ENCODE peak calls at places on chromosomes 11 and 22, in seven cellular contexts. H, O, X, P, W, R and D are unnamed samples.

GRCh38 chr11:35357893-35358292 is 61.5 kb downstream of the SLC1A2 start:
- DNase-seq in H (no peak), O (no peak), X (no peak), P (no peak), W (no peak), R (no peak), D (no peak)

GRCh38 chr11:69920500-69921428 is 101.5 kb upstream of the FGF3 start:
- DNase-seq in H (no peak), O (peak), X (no peak), P (no peak), W (no peak), R (no peak), D (no peak)

GRCh38 chr11:115503083-115503885 is 931 bp downstream of the CADM1 start:
- DNase-seq in H (peak), O (peak), X (no peak), P (peak), W (peak), R (peak), D (peak)

GRCh38 chr22:43925433-43926348 is 2.1 kb downstream of the PNPLA3 start:
- DNase-seq in H (no peak), O (no peak), X (no peak), P (no peak), W (no peak), R (no peak), D (no peak)

GRCh38 chr11:134727204-134727603 is 315.2 kb upstream of the B3GAT1 start:
- DNase-seq in H (no peak), O (peak), X (no peak), P (no peak), W (no peak), R (no peak), D (no peak)

GRCh38 chr11:32353884-32354283 is 81.5 kb downstream of the WT1 start:
- DNase-seq in H (no peak), O (no peak), X (no peak), P (no peak), W (no peak), R (no peak), D (no peak)

GRCh38 chr11:64447717-64448598 is 89.0 kb downstream of the RPS6KA4 start:
- DNase-seq in H (no peak), O (peak), X (no peak), P (peak), W (no peak), R (no peak), D (peak)

GRCh38 chr11:45641961-45642360 is 23.5 kb downstream of the CHST1 start:
- DNase-seq in H (no peak), O (peak), X (no peak), P (no peak), W (no peak), R (no peak), D (no peak)

GRCh38 chr22:19988965-19989724 is 27.5 kb downstream of the ARVCF start:
- DNase-seq in H (no peak), O (no peak), X (no peak), P (peak), W (no peak), R (no peak), D (no peak)

GRCh38 chr22:28283025-28283654 is 364.1 kb upstream of the PITPNB start:
- DNase-seq in H (no peak), O (no peak), X (peak), P (no peak), W (no peak), R (no peak), D (no peak)

GRCh38 chr11:75319035-75319877 is 32.2 kb downstream of the ARRB1 start:
- DNase-seq in H (no peak), O (no peak), X (no peak), P (no peak), W (no peak), R (peak), D (peak)

GRCh38 chr11:980438-981365 is 55.0 kb downstream of the AP2A2 start:
- DNase-seq in H (no peak), O (no peak), X (no peak), P (no peak), W (no peak), R (no peak), D (peak)
- TF ChIP-seq CTCF in H (no peak), O (no peak), X (no peak), P (no peak), W (peak), R (no peak), D (no peak)

GRCh38 chr11:47242596-47243192 is 5.9 kb downstream of the ACP2 start:
- DNase-seq in H (no peak), O (peak), X (no peak), P (no peak), W (no peak), R (no peak), D (no peak)

GRCh38 chr11:47239889-47240288 is 8.7 kb downstream of the ACP2 start:
- DNase-seq in H (no peak), O (no peak), X (no peak), P (no peak), W (no peak), R (no peak), D (no peak)

GRCh38 chr11:47243454-47243853 is 5.2 kb downstream of the ACP2 start:
- DNase-seq in H (no peak), O (no peak), X (no peak), P (no peak), W (no peak), R (no peak), D (no peak)

GRCh38 chr11:47244664-47245350 is 3.8 kb downstream of the ACP2 start:
- DNase-seq in H (no peak), O (no peak), X (no peak), P (no peak), W (no peak), R (no peak), D (no peak)

GRCh38 chr11:47241740-47242400 is 6.7 kb downstream of the ACP2 start:
- DNase-seq in H (no peak), O (no peak), X (no peak), P (no peak), W (no peak), R (no peak), D (no peak)
- TF ChIP-seq CTCF in H (no peak), O (no peak), X (no peak), P (no peak), W (no peak), R (no peak), D (no peak)

GRCh38 chr11:124402326-124402922 is 3.6 kb upstream of the OR8B3 start:
- DNase-seq in H (no peak), O (no peak), X (peak), P (peak), W (peak), R (no peak), D (peak)
- TF ChIP-seq CTCF in H (peak), O (peak), X (peak), P (peak), W (peak), R (no peak), D (peak)

GRCh38 chr11:119293461-119293860 is 23.5 kb downstream of the MCAM start:
- DNase-seq in H (no peak), O (no peak), X (no peak), P (no peak), W (no peak), R (no peak), D (no peak)

GRCh38 chr11:119298726-119299125 is 18.2 kb downstream of the MCAM start:
- DNase-seq in H (no peak), O (no peak), X (no peak), P (peak), W (no peak), R (no peak), D (peak)

GRCh38 chr11:119290894-119291497 is 25.9 kb downstream of the MCAM start:
- DNase-seq in H (no peak), O (no peak), X (no peak), P (no peak), W (no peak), R (no peak), D (no peak)

GRCh38 chr11:119297938-119298337 is 19.0 kb downstream of the MCAM start:
- DNase-seq in H (no peak), O (no peak), X (no peak), P (no peak), W (no peak), R (no peak), D (no peak)

DNA sequence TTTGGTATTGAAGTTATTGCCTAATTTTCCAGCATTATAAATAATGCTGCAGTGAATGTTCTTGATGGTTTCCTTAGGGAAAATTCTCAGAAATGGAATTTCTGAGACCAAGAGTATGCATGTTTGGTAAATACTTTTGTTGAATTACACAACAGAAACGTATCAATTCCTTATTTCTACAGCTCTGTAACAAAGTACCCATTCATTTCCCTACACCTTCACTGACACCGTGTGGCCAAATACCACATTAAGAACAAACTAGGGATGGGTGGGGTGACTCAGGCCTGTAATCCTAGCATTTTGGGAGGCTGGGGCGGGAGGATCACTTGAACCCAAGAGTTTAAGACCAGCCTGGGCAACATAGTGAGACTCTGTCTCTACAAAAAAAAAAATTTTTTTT is 21.8 kb downstream of the MCAM start:
- DNase-seq in H (no peak), O (no peak), X (no peak), P (no peak), W (no peak), R (no peak), D (no peak)
- TF ChIP-seq CTCF in H (no peak), O (no peak), X (no peak), P (no peak), W (no peak), R (no peak), D (no peak)

GRCh38 chr11:12087075-12087775 is 23.2 kb upstream of the MICAL2 start:
- DNase-seq in H (no peak), O (peak), X (no peak), P (no peak), W (no peak), R (no peak), D (no peak)
- TF ChIP-seq CTCF in H (no peak), O (peak), X (peak), P (no peak), W (peak), R (no peak), D (no peak)

GRCh38 chr22:21640810-21641209 is 1.3 kb upstream of the SDF2L1 start:
- DNase-seq in H (no peak), O (no peak), X (no peak), P (no peak), W (no peak), R (no peak), D (no peak)

GRCh38 chr22:21641417-21641794 is 696 bp upstream of the SDF2L1 start:
- DNase-seq in H (no peak), O (no peak), X (no peak), P (no peak), W (no peak), R (peak), D (peak)

GRCh38 chr22:21642584-21643448 is 714 bp downstream of the SDF2L1 start:
- DNase-seq in H (no peak), O (peak), X (no peak), P (peak), W (no peak), R (peak), D (peak)

GRCh38 chr22:21643533-21644357 is 1.6 kb downstream of the SDF2L1 start:
- DNase-seq in H (no peak), O (no peak), X (no peak), P (no peak), W (no peak), R (no peak), D (peak)

GRCh38 chr22:21641795-21642583 is at the start of gene SDF2L1:
- DNase-seq in H (peak), O (peak), X (peak), P (peak), W (peak), R (peak), D (peak)
- TF ChIP-seq CTCF in H (peak), O (peak), X (no peak), P (peak), W (no peak), R (peak), D (no peak)

GRCh38 chr11:96704847-96705246 is 315.0 kb downstream of the JRKL start:
- DNase-seq in H (no peak), O (no peak), X (no peak), P (no peak), W (no peak), R (no peak), D (no peak)
- TF ChIP-seq CTCF in H (no peak), O (no peak), X (no peak), P (no peak), W (peak), R (no peak), D (no peak)

GRCh38 chr11:8688414-8689362 is 6.1 kb downstream of the RPL27A start:
- DNase-seq in H (peak), O (peak), X (peak), P (peak), W (peak), R (peak), D (peak)
- TF ChIP-seq CTCF in H (no peak), O (peak), X (peak), P (no peak), W (peak), R (no peak), D (peak)